ENCODE peak calls at places on chromosomes 16 and 17, in nine cellular contexts. R, M, P, E, A, K, F, I and H are unnamed samples.

GRCh38 chr17:41004397-41004796 is 4.5 kb downstream of the KRTAP3-1 start:
- DNase-seq in M (no peak), I (no peak), E (no peak), F (no peak), R (no peak), A (no peak), K (no peak), P (no peak), H (no peak)

GRCh38 chr16:74654536-74654935 is 12.1 kb downstream of the RFWD3 start:
- DNase-seq in F (no peak), E (no peak), I (no peak), M (no peak), R (no peak), A (no peak), P (no peak), K (no peak), H (no peak)

GRCh38 chr16:25073849-25074248 is 37.7 kb upstream of the LCMT1 start:
- DNase-seq in P (no peak), M (no peak), I (no peak), E (no peak), K (no peak), F (no peak), A (no peak), R (no peak), H (no peak)

GRCh38 chr17:51006601-51007000 is 114.1 kb downstream of the SPAG9 start:
- DNase-seq in K (peak), R (no peak), M (no peak), F (no peak), A (no peak), P (no peak), E (no peak), I (no peak), H (no peak)

GRCh38 chr17:50344712-50345380 is 1.1 kb upstream of the XYLT2 start:
- DNase-seq in M (no peak), F (no peak), E (no peak), P (no peak), A (no peak), I (no peak), K (no peak), R (peak), H (no peak)

GRCh38 chr16:63877401-63877800 is 1244.5 kb downstream of the CDH11 start:
- DNase-seq in P (no peak), K (no peak), R (no peak), I (no peak), M (no peak), E (no peak), A (no peak), F (no peak), H (no peak)

GRCh38 chr17:81566461-81567126 is 14.4 kb upstream of the FAAP100 start:
- DNase-seq in F (peak), P (no peak), A (peak), R (peak), E (peak), I (no peak), M (peak), K (peak), H (peak)

GRCh38 chr17:38660097-38661026 is 14.4 kb downstream of the EPOP start:
- DNase-seq in K (no peak), F (no peak), A (no peak), E (no peak), P (no peak), I (no peak), M (no peak), R (no peak), H (no peak)

GRCh38 chr16:53888222-53888621 is 184.3 kb downstream of the FTO start:
- DNase-seq in K (no peak), R (no peak), P (no peak), A (no peak), E (no peak), I (no peak), M (no peak), F (no peak), H (no peak)

GRCh38 chr16:61900482-61900881 is 135.8 kb downstream of the CDH8 start:
- DNase-seq in M (no peak), E (peak), P (no peak), F (no peak), K (peak), I (no peak), A (no peak), R (no peak), H (no peak)

GRCh38 chr17:68468334-68468733 is 11.0 kb upstream of the WIPI1 start:
- DNase-seq in F (no peak), R (no peak), M (no peak), I (no peak), E (no peak), K (peak), A (no peak), P (no peak), H (no peak)

GRCh38 chr16:3691778-3692177 is 25.5 kb downstream of the TRAP1 start:
- DNase-seq in I (no peak), R (no peak), A (no peak), F (no peak), E (no peak), K (no peak), P (no peak), M (no peak), H (no peak)

GRCh38 chr16:61681124-61681523 is 355.1 kb downstream of the CDH8 start:
- DNase-seq in P (no peak), E (no peak), I (no peak), A (no peak), K (no peak), M (no peak), F (no peak), R (no peak), H (no peak)

GRCh38 chr17:7307686-7308624 is 527 bp downstream of the EIF5A start:
- DNase-seq in R (peak), K (no peak), E (no peak), A (peak), P (no peak), M (peak), I (no peak), F (no peak), H (peak)

GRCh38 chr17:10737168-10737622 is 7.4 kb upstream of the TMEM220 start:
- DNase-seq in M (peak), K (peak), P (no peak), A (peak), F (peak), E (no peak), R (no peak), I (peak), H (peak)

GRCh38 chr16:80804061-80804450 is 342 bp downstream of the CDYL2 start:
- DNase-seq in P (no peak), M (no peak), E (peak), I (peak), K (peak), R (no peak), A (peak), F (peak), H (peak)

GRCh38 chr16:68754117-68754792 is 17.2 kb downstream of the CDH1 start:
- DNase-seq in F (no peak), P (no peak), E (no peak), A (peak), I (no peak), R (no peak), M (no peak), K (no peak), H (no peak)

GRCh38 chr17:12074346-12074745 is 53.7 kb downstream of the MAP2K4 start:
- DNase-seq in F (no peak), R (no peak), E (no peak), K (no peak), P (no peak), I (no peak), A (no peak), M (no peak), H (no peak)

GRCh38 chr17:38598995-38599394 is 6.8 kb downstream of the SRCIN1 start:
- DNase-seq in K (no peak), A (no peak), R (no peak), F (no peak), I (no peak), M (no peak), P (no peak), E (no peak), H (no peak)

GRCh38 chr17:10198509-10199249 is at the start of gene GAS7:
- DNase-seq in I (no peak), K (peak), A (peak), R (peak), F (peak), M (no peak), E (no peak), P (no peak), H (peak)

GRCh38 chr16:30394603-30395154 is 541 bp upstream of the ZNF48 start:
- DNase-seq in M (no peak), I (no peak), A (no peak), P (no peak), R (no peak), F (peak), K (peak), E (no peak), H (no peak)

GRCh38 chr16:2595376-2596200 is 57.8 kb downstream of the PDPK1 start:
- DNase-seq in K (no peak), R (no peak), A (no peak), M (no peak), P (no peak), F (no peak), I (no peak), E (no peak), H (no peak)

GRCh38 chr17:79721993-79722671 is 8.6 kb upstream of the ENPP7 start:
- DNase-seq in A (peak), I (no peak), P (no peak), F (no peak), E (no peak), R (no peak), M (no peak), K (no peak), H (no peak)

GRCh38 chr17:56131431-56131830 is 21.8 kb upstream of the ANKFN1 start:
- DNase-seq in M (no peak), R (no peak), A (no peak), E (no peak), P (no peak), I (no peak), F (no peak), K (peak), H (no peak)

GRCh38 chr17:14289162-14289561 is 11.7 kb upstream of the HS3ST3B1 start:
- DNase-seq in R (no peak), M (no peak), F (no peak), P (no peak), I (no peak), A (no peak), E (no peak), K (no peak), H (no peak)

GRCh38 chr16:4882633-4883285 is 35.5 kb downstream of the UBN1 start:
- DNase-seq in A (peak), I (no peak), P (no peak), R (no peak), F (peak), E (no peak), M (no peak), K (peak), H (no peak)

GRCh38 chr16:66608241-66609138 is 4.0 kb downstream of the CMTM3 start:
- DNase-seq in K (peak), R (peak), E (no peak), P (peak), M (peak), I (peak), F (peak), A (peak), H (peak)

GRCh38 chr16:17104654-17105053 is 366.1 kb downstream of the XYLT1 start:
- DNase-seq in I (no peak), K (no peak), F (no peak), M (no peak), A (no peak), E (no peak), P (no peak), R (no peak), H (no peak)

GRCh38 chr17:7914771-7915610 is 1.1 kb downstream of the RNF227 start:
- DNase-seq in A (no peak), R (peak), E (no peak), M (peak), F (no peak), K (peak), P (no peak), I (no peak), H (no peak)

GRCh38 chr17:58991718-58992331 is 114.9 kb downstream of the TRIM37 start:
- DNase-seq in K (peak), I (no peak), A (peak), R (no peak), E (no peak), M (no peak), F (no peak), P (no peak), H (no peak)

GRCh38 chr17:49747632-49748031 is 16.3 kb downstream of the FAM117A start:
- DNase-seq in A (no peak), P (no peak), F (no peak), E (no peak), I (no peak), M (no peak), K (no peak), R (no peak), H (no peak)

GRCh38 chr16:11386054-11386680 is 40.9 kb downstream of the RMI2 start:
- DNase-seq in F (no peak), K (no peak), A (no peak), R (peak), I (no peak), E (no peak), M (no peak), P (no peak), H (no peak)

GRCh38 chr16:88045820-88046303 is 94.6 kb downstream of the BANP start:
- DNase-seq in A (no peak), F (no peak), K (no peak), I (no peak), E (no peak), R (no peak), P (no peak), M (no peak), H (no peak)

DNA sequence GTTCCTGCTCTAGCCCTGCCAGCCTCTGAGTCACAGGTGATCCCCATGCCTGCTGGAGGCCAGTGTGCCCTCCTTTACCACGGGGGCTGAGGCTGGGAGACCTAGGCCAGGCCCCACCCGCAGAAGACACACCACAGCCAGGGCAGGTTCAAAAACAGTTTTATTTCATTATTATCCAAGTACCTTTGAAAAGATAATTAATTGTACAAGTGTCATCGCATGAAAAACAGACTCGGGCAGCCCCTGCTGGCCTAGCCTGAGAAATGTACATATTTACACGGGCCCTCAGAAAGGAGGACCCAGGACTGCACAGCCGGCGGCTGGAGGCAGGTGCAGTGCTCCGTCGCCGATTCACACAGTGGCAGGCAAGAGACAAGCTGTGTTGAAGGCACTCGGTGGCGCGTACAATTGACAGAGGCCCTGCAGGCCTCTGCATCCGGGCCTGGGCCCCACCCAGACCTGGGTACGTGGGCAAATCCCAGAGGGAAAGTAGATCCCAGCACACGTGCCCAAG is 4.4 kb downstream of the PDIA2 start:
- DNase-seq in K (no peak), M (no peak), F (no peak), I (no peak), P (no peak), A (no peak), E (no peak), R (no peak), H (no peak)
- TF ChIP-seq CTCF in K (no peak), M (no peak), F (no peak), I (no peak), P (no peak), A (no peak), E (no peak), R (no peak), H (no peak)

DNA sequence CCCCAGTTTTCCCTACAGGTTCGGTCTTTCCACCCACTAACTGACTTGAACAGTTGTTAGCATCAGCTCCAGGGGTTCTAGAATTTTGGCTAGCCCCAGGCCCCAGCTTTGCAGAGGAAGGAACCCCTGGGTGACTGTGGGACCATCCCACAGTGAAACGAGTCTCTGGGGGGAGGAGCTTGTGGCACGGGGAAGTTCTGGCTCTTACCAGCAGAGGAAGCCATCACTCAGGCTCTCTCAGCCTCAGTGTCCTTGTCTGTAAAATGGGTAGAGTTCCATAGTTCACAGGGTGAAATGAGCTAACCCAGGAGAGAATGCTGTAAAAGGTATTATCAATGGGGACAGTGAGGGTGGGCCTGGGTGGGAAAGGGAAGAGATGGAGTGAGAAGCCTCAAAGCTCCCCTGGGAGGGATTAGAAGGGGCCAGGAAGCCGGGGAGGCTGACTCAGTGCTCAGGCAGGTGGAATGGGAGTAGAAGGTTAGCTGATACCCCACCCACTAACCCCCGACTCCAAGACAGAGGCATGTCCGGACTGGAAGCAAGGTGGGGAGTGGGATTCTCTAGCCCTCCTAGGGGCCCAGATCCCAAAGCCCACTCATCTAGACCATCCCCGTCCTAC is 30.9 kb upstream of the CDC42EP4 start:
- DNase-seq in I (no peak), K (peak), A (peak), P (no peak), R (no peak), E (no peak), F (no peak), M (no peak), H (no peak)
- TF ChIP-seq CTCF in I (no peak), K (no peak), A (no peak), P (no peak), R (no peak), E (peak), F (no peak), M (no peak), H (no peak)

DNA sequence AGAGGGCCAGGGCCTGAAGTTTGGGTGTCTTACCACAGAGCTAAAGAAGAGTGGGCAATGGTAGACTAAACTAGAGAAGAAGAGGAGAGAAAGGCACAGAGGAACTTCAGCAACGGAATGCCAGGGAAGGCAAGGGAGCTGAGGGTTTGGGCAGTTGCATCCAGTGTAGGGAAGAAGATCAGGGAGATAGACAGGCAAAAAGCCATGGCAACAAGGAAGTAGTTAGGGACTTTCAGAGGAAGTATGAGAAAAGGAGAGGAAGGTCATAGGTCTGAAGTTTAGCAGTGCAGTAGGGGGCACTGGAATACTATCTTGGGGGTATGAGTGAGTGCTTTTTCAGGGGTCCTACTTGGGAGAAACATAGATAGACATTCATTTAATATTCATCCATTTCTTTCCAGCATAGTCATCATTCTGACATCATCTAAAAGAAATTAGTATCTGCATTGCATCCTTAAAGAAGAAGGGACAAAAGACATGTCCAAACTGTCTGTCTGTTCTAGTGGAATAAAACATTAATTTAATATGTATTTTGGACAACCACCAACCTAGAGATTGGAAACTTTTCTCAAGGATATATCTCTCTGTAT is 2.2 kb upstream of the NF1 start:
- DNase-seq in E (no peak), I (no peak), K (no peak), P (no peak), R (no peak), A (no peak), M (no peak), F (no peak), H (no peak)
- TF ChIP-seq CTCF in E (no peak), I (no peak), K (no peak), P (no peak), R (no peak), A (no peak), M (no peak), F (no peak), H (no peak)

GRCh38 chr16:188674-189073 is 8.4 kb downstream of the HBQ1 start:
- DNase-seq in E (no peak), F (no peak), P (no peak), I (no peak), R (no peak), K (no peak), M (no peak), A (no peak), H (no peak)
- TF ChIP-seq CTCF in E (no peak), F (no peak), P (no peak), I (no peak), R (no peak), K (no peak), M (no peak), A (no peak), H (no peak)

DNA sequence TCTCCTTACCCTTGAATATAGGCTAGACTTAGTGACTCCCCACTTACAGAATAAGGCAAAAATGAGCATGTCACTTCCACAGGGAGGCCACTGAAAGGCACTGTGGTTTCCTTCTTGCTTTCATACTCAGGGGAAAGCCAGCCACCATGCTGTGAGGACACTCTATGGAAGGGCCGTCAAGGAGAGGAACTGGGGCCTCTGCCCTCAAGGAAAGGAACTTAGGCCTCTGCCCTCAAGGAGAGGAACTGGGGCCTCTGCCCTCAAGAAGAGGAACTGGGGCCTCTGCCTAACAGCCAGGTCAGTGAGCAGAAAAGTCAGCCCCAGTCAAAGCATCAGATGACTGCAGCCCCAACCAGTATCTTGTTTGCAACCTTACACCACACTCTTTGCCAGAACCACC is 30.1 kb downstream of the VPS35 start:
- DNase-seq in I (no peak), K (no peak), A (no peak), R (no peak), E (no peak), P (peak), F (no peak), M (no peak), H (no peak)
- TF ChIP-seq CTCF in I (no peak), K (no peak), A (no peak), R (no peak), E (no peak), P (no peak), F (no peak), M (no peak), H (no peak)

GRCh38 chr17:75526555-75527270 is 1.2 kb downstream of the LLGL2 start:
- DNase-seq in I (no peak), A (peak), E (no peak), M (no peak), F (no peak), R (no peak), K (no peak), P (no peak), H (no peak)
- TF ChIP-seq CTCF in I (no peak), A (no peak), E (no peak), M (no peak), F (no peak), R (no peak), K (no peak), P (no peak), H (no peak)

GRCh38 chr16:49658491-49658890 is 197.4 kb downstream of the ZNF423 start:
- DNase-seq in K (no peak), A (no peak), F (no peak), E (no peak), R (no peak), I (no peak), P (no peak), M (no peak), H (no peak)

GRCh38 chr16:49658066-49658465 is 197.8 kb downstream of the ZNF423 start:
- DNase-seq in P (no peak), E (no peak), K (no peak), A (no peak), M (no peak), R (no peak), I (no peak), F (no peak), H (no peak)

GRCh38 chr16:49659356-49659755 is 196.6 kb downstream of the ZNF423 start:
- DNase-seq in A (no peak), K (no peak), I (no peak), R (no peak), M (no peak), F (no peak), P (no peak), E (no peak), H (no peak)

GRCh38 chr16:49661465-49662187 is 194.3 kb downstream of the ZNF423 start:
- DNase-seq in P (no peak), I (no peak), K (peak), E (no peak), R (no peak), A (no peak), M (no peak), F (no peak), H (no peak)

GRCh38 chr16:49660647-49661046 is 195.3 kb downstream of the ZNF423 start:
- DNase-seq in F (no peak), P (no peak), A (no peak), R (no peak), K (no peak), E (no peak), M (no peak), I (no peak), H (no peak)
- TF ChIP-seq CTCF in F (no peak), P (no peak), A (no peak), R (no peak), K (no peak), E (no peak), M (no peak), I (no peak), H (no peak)